ENCODE peak calls at places on chromosomes 5 and 9, in seven cellular contexts. A, Q, W, S, D, V and E are unnamed samples. For H3K4me1, the result is how much of the 10 kb centered on the place peaks cover.

GRCh38 chr5:161851691-161852299 is 3.9 kb downstream of the GABRA1 start:
- DNase-seq in D (no peak), A (no peak), S (no peak), V (no peak), W (no peak), Q (no peak), E (no peak)

GRCh38 chr5:180333661-180334060 is 19.5 kb downstream of the GFPT2 start:
- DNase-seq in D (peak), S (no peak), Q (no peak), V (no peak), W (no peak), A (peak), E (no peak)

GRCh38 chr9:108217601-108218190 is 638.1 kb downstream of the ACTL7B start:
- DNase-seq in Q (no peak), A (no peak), D (no peak), V (no peak), S (no peak), W (peak), E (no peak)

GRCh38 chr9:112006361-112007020 is 109.9 kb downstream of the UGCG start:
- DNase-seq in V (no peak), S (no peak), W (no peak), D (no peak), Q (no peak), A (no peak), E (no peak)

GRCh38 chr5:104177651-104178050 is 615.1 kb upstream of the NUDT12 start:
- DNase-seq in V (no peak), D (no peak), Q (no peak), A (no peak), W (peak), S (no peak), E (no peak)

GRCh38 chr9:112971415-112971814 is 40.6 kb downstream of the ZNF883 start:
- DNase-seq in Q (no peak), W (peak), A (no peak), S (peak), V (no peak), D (no peak), E (peak)

GRCh38 chr9:101365181-101365580 is 19.6 kb downstream of the BAAT start:
- DNase-seq in S (no peak), Q (no peak), A (no peak), W (no peak), V (no peak), D (no peak), E (no peak)

GRCh38 chr5:120683580-120683979 is 219.5 kb downstream of the PRR16 start:
- DNase-seq in D (no peak), W (no peak), Q (no peak), A (no peak), V (no peak), S (no peak), E (no peak)

GRCh38 chr9:130500340-130500771 is 55.6 kb downstream of the ASS1 start:
- DNase-seq in W (peak), Q (no peak), A (no peak), D (no peak), S (no peak), V (no peak), E (peak)

GRCh38 chr9:114172981-114173833 is 17.9 kb downstream of the COL27A1 start:
- DNase-seq in A (peak), S (no peak), D (peak), V (no peak), W (no peak), Q (no peak), E (peak)

GRCh38 chr5:59829389-59829788 is 64.1 kb downstream of the PDE4D start:
- DNase-seq in W (no peak), A (no peak), D (no peak), Q (no peak), S (no peak), V (no peak), E (no peak)

GRCh38 chr9:93072383-93072795 is 13.9 kb downstream of the SUSD3 start:
- DNase-seq in S (no peak), V (peak), W (no peak), A (no peak), Q (no peak), D (no peak), E (no peak)

GRCh38 chr5:14925326-14925725 is 53.7 kb upstream of the ANKH start:
- DNase-seq in Q (no peak), D (no peak), W (no peak), V (no peak), S (no peak), A (no peak), E (no peak)

GRCh38 chr9:95124582-95125359 is 192.7 kb downstream of the FANCC start:
- DNase-seq in A (no peak), W (no peak), V (no peak), Q (no peak), D (no peak), S (peak), E (no peak)

GRCh38 chr9:128633601-128634000 is 23.0 kb downstream of the DYNC2I2 start:
- DNase-seq in W (no peak), S (no peak), A (peak), Q (no peak), V (no peak), D (no peak), E (peak)

GRCh38 chr9:30301271-30301963 is 2083.0 kb upstream of the ACO1 start:
- DNase-seq in Q (no peak), S (no peak), D (no peak), W (no peak), A (no peak), V (no peak), E (no peak)

GRCh38 chr5:66223637-66224036 is 79.5 kb downstream of the SREK1 start:
- DNase-seq in D (no peak), V (no peak), W (peak), Q (no peak), S (no peak), A (no peak), E (peak)

GRCh38 chr5:31365776-31366175 is 166.1 kb downstream of the DROSHA start:
- DNase-seq in V (no peak), D (no peak), Q (no peak), S (no peak), W (no peak), A (no peak), E (no peak)

GRCh38 chr5:178895615-178896571 is at the start of gene ZFP2:
- DNase-seq in W (no peak), V (peak), S (peak), Q (peak), D (peak), A (peak), E (peak)

GRCh38 chr9:134544388-134545212 is 97.0 kb upstream of the COL5A1 start:
- DNase-seq in V (no peak), S (peak), Q (no peak), W (no peak), A (peak), D (peak), E (peak)

DNA sequence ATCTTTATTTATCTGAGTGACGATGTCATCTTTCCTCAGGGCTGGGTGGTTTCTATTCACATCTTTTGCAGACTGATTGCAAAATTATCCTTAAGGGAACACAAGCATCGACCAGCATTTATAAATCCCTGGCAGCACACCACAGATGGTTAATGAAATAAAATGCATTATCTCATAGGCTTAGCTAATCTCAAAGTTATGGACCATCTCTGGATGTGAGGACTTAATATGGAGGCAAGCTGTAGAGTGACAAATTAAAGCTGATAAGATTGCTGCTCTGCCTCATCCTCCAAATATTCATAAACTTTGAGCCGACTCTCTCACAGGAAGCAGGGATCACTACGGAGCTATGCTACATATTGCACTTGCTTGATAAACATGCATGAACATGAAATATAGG is 663.2 kb upstream of the RGMB start:
- DNase-seq in S (no peak), A (no peak), W (no peak), V (no peak), Q (no peak), D (no peak), E (no peak)
- H3K4me1 ChIP-seq in S (under half), A (under half), W (under half), V (under half), Q (under half), D (under half), E (under half)

GRCh38 chr9:132166599-132166998 is 4.7 kb downstream of the NTNG2 start:
- DNase-seq in W (no peak), A (no peak), Q (no peak), S (no peak), D (no peak), V (no peak), E (no peak)
- H3K4me1 ChIP-seq in W (under half), A (under half), Q (under half), S (under half), D (under half), V (under half), E (under half)

GRCh38 chr9:136595245-136596218 is 49.7 kb upstream of the NOTCH1 start:
- DNase-seq in V (no peak), S (no peak), A (peak), W (no peak), D (no peak), Q (no peak), E (no peak)
- H3K4me1 ChIP-seq in V (under half), S (under half), A (under half), W (under half), D (under half), Q (under half), E (under half)

GRCh38 chr5:54524704-54525103 is 7.1 kb downstream of the SNX18 start:
- DNase-seq in W (no peak), D (peak), Q (no peak), S (no peak), A (peak), V (no peak), E (peak)
- H3K4me1 ChIP-seq in W (under half), D (half or more), Q (under half), S (half or more), A (under half), V (half or more), E (under half)

DNA sequence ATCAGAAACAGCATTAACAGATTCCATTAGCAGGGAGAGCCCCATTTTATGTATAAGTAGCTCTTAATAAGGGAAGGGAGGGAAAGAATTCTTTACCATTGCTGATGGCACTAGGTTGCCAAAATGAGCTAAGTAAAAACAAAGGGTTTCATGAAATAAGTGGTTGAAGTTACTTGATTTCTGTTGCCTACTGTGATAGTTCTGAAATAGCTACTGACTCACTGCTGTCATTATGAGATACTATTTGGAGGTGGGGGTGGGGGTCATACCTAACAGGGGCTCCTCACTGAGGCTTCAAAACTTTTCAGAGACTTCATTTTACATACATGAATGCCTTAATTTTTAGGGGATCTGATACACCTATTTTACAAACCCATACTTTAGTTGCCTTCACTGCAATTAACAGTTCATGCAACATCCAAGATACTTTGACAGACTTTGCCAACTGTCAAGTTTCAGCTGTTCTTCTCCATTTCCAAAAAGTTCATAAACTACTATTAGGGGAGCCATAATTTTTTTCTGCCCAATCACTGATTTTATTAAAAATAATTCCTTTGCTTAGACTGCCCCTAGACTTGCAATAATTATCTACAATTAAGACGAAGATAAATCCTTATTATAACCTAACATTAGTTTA is 4.6 kb downstream of the HOMER1 start:
- DNase-seq in W (no peak), S (no peak), A (no peak), D (no peak), V (no peak), Q (no peak), E (no peak)
- H3K4me1 ChIP-seq in W (under half), S (under half), A (under half), D (under half), V (under half), Q (under half), E (under half)

DNA sequence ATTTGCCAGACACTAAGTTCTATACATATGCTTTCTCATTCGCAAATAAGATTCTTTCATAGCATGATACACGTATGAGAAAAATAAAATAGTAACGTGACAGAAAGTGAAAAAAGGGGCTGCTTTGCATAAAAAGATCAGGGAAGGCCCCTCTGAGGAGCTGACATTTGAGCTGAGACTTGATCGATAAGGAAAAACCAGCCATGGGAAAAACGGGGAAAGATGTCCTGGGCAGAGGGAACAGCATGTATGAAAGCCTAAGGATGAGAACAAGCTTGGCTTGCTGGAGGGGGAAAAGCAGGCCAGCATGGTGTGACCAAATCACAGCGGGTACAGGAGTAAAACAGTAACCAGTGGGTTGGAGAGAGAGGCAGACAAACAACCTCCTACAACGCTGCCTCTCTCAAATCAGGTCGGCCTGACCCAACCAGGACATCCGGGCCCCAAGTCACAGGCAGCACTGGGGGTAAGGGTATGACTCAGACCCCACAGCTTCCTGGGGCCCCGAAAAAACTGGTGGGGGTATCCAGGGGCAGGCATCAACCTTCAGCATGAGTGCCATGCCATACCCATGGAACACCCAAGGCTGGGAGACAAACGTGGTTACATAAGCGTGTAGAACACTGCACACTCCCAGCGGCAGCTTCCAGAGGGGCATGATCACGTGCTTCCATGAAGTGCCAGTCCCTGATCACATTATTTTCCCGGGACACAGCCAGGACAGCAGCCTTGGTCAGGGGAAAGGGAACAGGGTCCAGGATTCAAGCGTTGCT is 2.2 kb downstream of the TNIP1 start:
- DNase-seq in Q (peak), A (no peak), D (no peak), S (no peak), W (no peak), V (peak), E (no peak)
- H3K4me1 ChIP-seq in Q (half or more), A (under half), D (under half), S (under half), W (under half), V (half or more), E (half or more)